ENCODE peak calls at places on chromosomes 16 and 17, in five cellular contexts. K is A549, L is K562, U is uterus, N is body of pancreas. M is an unnamed sample. For H3K4me1 and H3K9me3, the result is how much of the 10 kb centered on the place peaks cover.

GRCh38 chr17:42131971-42132370 is 9.4 kb downstream of the HSPB9 start:
- DNase-seq in K (no peak), L (no peak), U (no peak), N (no peak), M (no peak)

GRCh38 chr16:14409563-14409962 is 220.5 kb downstream of the PARN start:
- DNase-seq in K (no peak), L (no peak), U (peak), N (no peak), M (no peak)

GRCh38 chr17:19716108-19717030 is at the start of gene SLC47A2:
- DNase-seq in K (no peak), L (no peak), U (no peak), N (no peak), M (no peak)

GRCh38 chr16:65909310-65910050 is 457.0 kb upstream of the CDH5 start:
- DNase-seq in K (no peak), L (no peak), U (no peak), N (no peak), M (no peak)

GRCh38 chr17:35345445-35345925 is 27.9 kb downstream of the SLFN11 start:
- DNase-seq in K (no peak), L (no peak), U (no peak), N (no peak), M (no peak)

GRCh38 chr16:85149776-85150175 is 37.5 kb upstream of the CIBAR2 start:
- DNase-seq in K (no peak), L (no peak), U (no peak), N (peak), M (peak)

GRCh38 chr16:75420987-75421819 is 12.1 kb downstream of the CFDP1 start:
- DNase-seq in K (no peak), L (peak), U (peak), N (peak), M (peak)

GRCh38 chr17:67386965-67387551 is 10.0 kb downstream of the PITPNC1 start:
- DNase-seq in K (peak), L (peak), U (no peak), N (peak), M (peak)

GRCh38 chr17:78888911-78889496 is 14.0 kb downstream of the CEP295NL start:
- DNase-seq in K (no peak), L (no peak), U (no peak), N (no peak), M (no peak)

GRCh38 chr17:1989135-1989534 is 36.0 kb downstream of the RTN4RL1 start:
- DNase-seq in K (peak), L (no peak), U (peak), N (no peak), M (no peak)

GRCh38 chr17:6358131-6358530 is 76.8 kb downstream of the AIPL1 start:
- DNase-seq in K (no peak), L (no peak), U (no peak), N (no peak), M (no peak)

GRCh38 chr17:73064084-73064938 is 28.2 kb downstream of the SLC39A11 start:
- DNase-seq in K (no peak), L (no peak), U (no peak), N (peak), M (peak)

GRCh38 chr17:17591408-17592265 is at the start of gene PEMT:
- DNase-seq in K (peak), L (peak), U (peak), N (peak), M (peak)

GRCh38 chr16:28495098-28495793 is 803 bp downstream of the APOBR start:
- DNase-seq in K (no peak), L (no peak), U (no peak), N (no peak), M (no peak)

GRCh38 chr17:5794881-5795486 is 210.7 kb upstream of the NLRP1 start:
- DNase-seq in K (no peak), L (no peak), U (no peak), N (no peak), M (no peak)

GRCh38 chr16:11297492-11298142 is 16.5 kb upstream of the PRM1 start:
- DNase-seq in K (no peak), L (peak), U (peak), N (peak), M (peak)
- H3K4me1 ChIP-seq in K (under half), L (under half), U (under half), N (under half), M (under half)

GRCh38 chr16:35629001-35629400 is 2169.6 kb downstream of the TP53TG3F start:
- DNase-seq in K (no peak), L (no peak), U (no peak), N (no peak), M (no peak)

GRCh38 chr16:35626051-35626450 is 2166.6 kb downstream of the TP53TG3F start:
- DNase-seq in K (no peak), L (no peak), U (no peak), N (no peak), M (no peak)

GRCh38 chr16:35636831-35637230 is 2177.4 kb downstream of the TP53TG3F start:
- DNase-seq in K (no peak), L (no peak), U (no peak), N (no peak), M (no peak)

DNA sequence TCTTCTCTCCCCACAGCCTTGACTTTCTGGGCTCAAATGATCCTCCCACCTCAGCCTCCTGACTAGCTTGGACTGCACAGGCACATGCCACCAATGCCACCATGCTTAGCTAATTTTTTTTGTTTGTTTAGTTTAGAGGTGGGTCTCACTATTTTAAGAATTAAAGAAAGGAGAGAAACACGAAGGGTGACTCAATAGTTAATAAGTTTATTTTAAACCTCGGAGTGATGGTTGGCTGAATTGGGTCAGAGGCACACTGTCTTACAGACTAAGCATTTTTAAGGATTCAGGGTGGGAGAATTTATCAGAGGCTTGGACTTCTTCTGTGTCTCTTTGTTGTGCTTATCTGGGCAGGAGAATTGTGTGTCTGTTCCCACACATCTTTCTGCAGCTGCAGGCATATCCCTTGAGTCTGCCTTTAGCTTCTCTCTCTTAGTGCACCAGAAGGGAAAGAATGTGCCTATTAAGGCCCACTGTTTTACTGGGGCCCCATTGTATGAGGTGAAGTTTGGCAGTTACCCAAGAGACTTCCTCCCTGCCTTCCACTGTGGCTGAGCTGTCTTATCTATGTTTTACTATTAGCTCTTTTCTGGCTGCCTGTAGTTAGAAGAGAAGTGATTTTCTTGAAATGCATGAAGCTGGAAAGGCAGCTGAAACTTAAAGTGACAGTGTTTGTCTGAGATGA is 2172.0 kb downstream of the TP53TG3F start:
- DNase-seq in K (no peak), L (no peak), U (no peak), N (no peak), M (no peak)
- H3K9me3 ChIP-seq in K (under half), L (under half), U (under half), N (under half), M (under half)

GRCh38 chr17:45410144-45411091 is 22.3 kb downstream of the ARHGAP27 start:
- DNase-seq in K (no peak), L (no peak), U (no peak), N (no peak), M (no peak)
- H3K4me3 ChIP-seq in K (no peak), L (no peak), U (no peak), N (no peak), M (no peak)

DNA sequence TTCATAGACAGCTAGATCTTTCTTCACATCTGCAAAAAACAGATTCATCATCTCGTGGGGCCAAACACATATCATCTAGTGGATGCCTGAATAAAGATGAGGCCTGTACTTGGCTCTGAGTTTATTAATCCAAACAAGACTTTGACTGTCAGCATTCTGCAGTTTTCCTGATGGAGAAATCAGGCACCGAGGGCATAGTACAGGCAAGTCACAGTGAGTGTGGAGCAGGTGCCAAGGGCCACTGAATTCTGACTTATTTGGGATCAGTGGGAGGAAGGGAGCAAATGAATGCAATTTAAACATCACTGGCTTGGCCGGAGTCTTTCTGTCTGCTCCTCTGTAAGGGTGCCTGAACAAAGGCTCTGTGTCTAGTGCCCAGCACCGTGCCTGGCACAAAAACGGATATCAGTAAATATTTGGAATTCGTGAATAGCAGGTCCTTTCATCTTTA is 975 bp downstream of the CFAP20 start:
- DNase-seq in K (no peak), L (no peak), U (no peak), N (no peak), M (no peak)
- H3K4me1 ChIP-seq in K (under half), L (under half), U (under half), N (under half), M (under half)

DNA sequence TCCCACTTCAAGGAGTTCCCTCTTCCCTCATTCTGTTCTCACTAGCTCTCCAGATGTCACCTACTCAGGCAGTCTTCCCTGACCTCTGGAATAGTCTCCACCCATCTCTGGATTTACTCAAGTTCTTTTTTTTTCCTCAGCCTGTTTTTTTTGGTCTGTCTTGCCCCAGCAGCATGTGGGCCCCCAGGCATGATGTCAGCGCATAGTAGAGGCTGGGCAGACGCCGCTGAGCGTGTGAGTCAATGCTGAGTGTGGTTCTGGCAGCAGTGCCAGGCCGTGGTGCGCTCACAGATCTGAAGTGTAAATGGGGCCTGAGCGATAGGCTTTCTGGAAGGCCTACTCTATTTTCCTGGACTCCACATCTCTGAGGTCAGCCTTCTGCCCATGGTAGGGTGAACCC is 2.7 kb upstream of the KCNJ18 start:
- DNase-seq in K (peak), L (no peak), U (peak), N (no peak), M (no peak)
- H3K9me3 ChIP-seq in K (under half), L (under half), U (under half), N (under half), M (under half)

M was measured in BE2C.